ENCODE peak calls at places on chromosome 17, in nine cellular contexts. U, X, L, J, P, Y, S, I and B are unnamed samples.

GRCh38 chr17:73710095-73710592 is 65.9 kb upstream of the SDK2 start:
- DNase-seq in U (peak), X (peak), L (peak), J (peak), P (peak), Y (peak), S (peak), I (peak), B (no peak)

GRCh38 chr17:76969598-76970172 is 101.5 kb downstream of the MGAT5B start:
- DNase-seq in U (peak), X (peak), L (no peak), J (no peak), P (peak), Y (no peak), S (peak), I (no peak), B (no peak)

GRCh38 chr17:76240461-76241204 is at the start of gene RNF157:
- DNase-seq in U (peak), X (peak), L (peak), J (peak), P (peak), Y (peak), S (peak), I (peak), B (peak)

GRCh38 chr17:76996741-76997694 is 128.8 kb downstream of the MGAT5B start:
- DNase-seq in U (no peak), X (no peak), L (no peak), J (no peak), P (no peak), Y (no peak), S (no peak), I (no peak), B (peak)

GRCh38 chr17:882827-883585 is 96.6 kb downstream of the NXN start:
- DNase-seq in U (peak), X (peak), L (no peak), J (peak), P (no peak), Y (peak), S (peak), I (peak), B (no peak)

GRCh38 chr17:75874323-75875181 is 3.8 kb downstream of the TRIM47 start:
- DNase-seq in U (no peak), X (no peak), L (no peak), J (no peak), P (no peak), Y (no peak), S (no peak), I (no peak), B (no peak)

GRCh38 chr17:80835816-80836657 is 155.6 kb upstream of the CHMP6 start:
- DNase-seq in U (no peak), X (no peak), L (no peak), J (no peak), P (no peak), Y (no peak), S (no peak), I (no peak), B (no peak)

GRCh38 chr17:67063146-67063545 is 18.8 kb downstream of the CACNG1 start:
- DNase-seq in U (no peak), X (no peak), L (no peak), J (no peak), P (peak), Y (no peak), S (no peak), I (no peak), B (no peak)

GRCh38 chr17:28812980-28813377 is 29.6 kb downstream of the FAM222B start:
- DNase-seq in U (no peak), X (no peak), L (no peak), J (no peak), P (no peak), Y (no peak), S (no peak), I (no peak), B (no peak)

GRCh38 chr17:14297161-14297851 is 3.6 kb upstream of the HS3ST3B1 start:
- DNase-seq in U (no peak), X (peak), L (peak), J (peak), P (peak), Y (peak), S (peak), I (peak), B (peak)

GRCh38 chr17:75814900-75815373 is 29.3 kb downstream of the UNC13D start:
- DNase-seq in U (no peak), X (peak), L (peak), J (no peak), P (no peak), Y (no peak), S (no peak), I (no peak), B (no peak)

GRCh38 chr17:78785011-78785662 is 3.1 kb upstream of the CYTH1 start:
- DNase-seq in U (no peak), X (no peak), L (no peak), J (no peak), P (no peak), Y (no peak), S (no peak), I (peak), B (peak)

GRCh38 chr17:11150946-11151345 is 90.1 kb upstream of the SHISA6 start:
- DNase-seq in U (no peak), X (no peak), L (no peak), J (no peak), P (no peak), Y (no peak), S (no peak), I (no peak), B (no peak)

GRCh38 chr17:1724869-1725641 is 551 bp downstream of the WDR81 start:
- DNase-seq in U (no peak), X (peak), L (no peak), J (no peak), P (peak), Y (no peak), S (no peak), I (no peak), B (peak)

GRCh38 chr17:80937501-80938356 is 53.9 kb upstream of the CHMP6 start:
- DNase-seq in U (no peak), X (peak), L (no peak), J (no peak), P (no peak), Y (no peak), S (peak), I (peak), B (peak)

GRCh38 chr17:751269-752001 is 629 bp downstream of the GEMIN4 start:
- DNase-seq in U (peak), X (peak), L (peak), J (peak), P (peak), Y (no peak), S (peak), I (no peak), B (peak)

GRCh38 chr17:63136381-63137012 is 170.5 kb downstream of the TANC2 start:
- DNase-seq in U (no peak), X (no peak), L (no peak), J (no peak), P (no peak), Y (no peak), S (no peak), I (no peak), B (no peak)

GRCh38 chr17:63139356-63139755 is 173.3 kb downstream of the TANC2 start:
- DNase-seq in U (no peak), X (no peak), L (no peak), J (no peak), P (no peak), Y (no peak), S (no peak), I (no peak), B (no peak)

GRCh38 chr17:63137163-63137562 is 171.1 kb downstream of the TANC2 start:
- DNase-seq in U (no peak), X (no peak), L (no peak), J (no peak), P (no peak), Y (no peak), S (no peak), I (no peak), B (no peak)

GRCh38 chr17:63140255-63140654 is 174.2 kb downstream of the TANC2 start:
- DNase-seq in U (no peak), X (no peak), L (no peak), J (no peak), P (no peak), Y (no peak), S (peak), I (no peak), B (no peak)

GRCh38 chr17:63138713-63139112 is 172.7 kb downstream of the TANC2 start:
- DNase-seq in U (no peak), X (peak), L (no peak), J (no peak), P (no peak), Y (no peak), S (no peak), I (no peak), B (no peak)
- H3K4me3 ChIP-seq in U (no peak), X (no peak), L (no peak), J (no peak), P (no peak), Y (no peak), S (no peak), I (no peak), B (no peak)

DNA sequence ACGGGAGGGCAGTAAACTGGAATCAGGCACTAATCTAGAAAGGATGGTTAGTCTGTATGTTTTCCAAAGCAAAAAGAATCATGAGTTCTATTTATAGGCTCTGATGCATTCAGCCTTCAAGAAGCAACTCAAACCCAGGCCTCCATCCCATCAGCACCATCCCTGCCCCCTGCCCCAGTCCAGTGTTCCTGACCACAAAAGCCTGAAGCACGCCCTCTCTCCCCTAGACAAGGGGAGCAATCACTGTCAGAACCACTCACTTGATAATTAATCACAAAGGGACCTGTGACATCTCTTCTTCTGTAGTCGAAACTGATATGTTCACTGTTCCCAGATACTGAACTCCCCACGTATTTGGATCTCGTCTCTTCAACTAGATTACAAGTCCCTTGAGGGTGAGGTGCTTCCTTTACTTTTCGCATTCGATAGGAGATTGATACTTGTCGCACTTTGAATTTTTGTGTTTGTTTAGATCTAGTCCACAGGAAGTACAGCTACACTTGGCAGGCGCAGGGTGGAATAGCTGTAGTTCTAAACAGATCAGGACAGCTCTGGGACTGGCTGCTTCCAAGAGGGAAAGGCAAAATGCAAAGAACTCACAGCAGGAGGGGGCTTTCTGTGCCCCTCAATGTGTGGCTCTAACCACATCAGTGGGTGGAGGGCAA is 36.4 kb upstream of the CCDC182 start:
- DNase-seq in U (no peak), X (peak), L (no peak), J (no peak), P (no peak), Y (no peak), S (no peak), I (no peak), B (no peak)
- H3K27ac ChIP-seq in U (no peak), X (no peak), L (peak), J (peak), P (no peak), Y (no peak), S (no peak), I (no peak), B (no peak)

GRCh38 chr17:7417056-7417655 is 3.0 kb upstream of the SPEM1 start:
- DNase-seq in U (no peak), X (no peak), L (no peak), J (no peak), P (no peak), Y (no peak), S (no peak), I (no peak), B (no peak)

GRCh38 chr17:7415784-7416183 is 4.3 kb upstream of the SPEM1 start:
- DNase-seq in U (no peak), X (no peak), L (no peak), J (no peak), P (no peak), Y (no peak), S (no peak), I (no peak), B (no peak)

GRCh38 chr17:7418472-7419152 is 1.5 kb upstream of the SPEM1 start:
- DNase-seq in U (no peak), X (no peak), L (no peak), J (no peak), P (no peak), Y (no peak), S (no peak), I (no peak), B (no peak)

GRCh38 chr17:7414837-7415236 is 5.3 kb upstream of the SPEM1 start:
- DNase-seq in U (no peak), X (no peak), L (no peak), J (no peak), P (no peak), Y (no peak), S (no peak), I (no peak), B (no peak)

DNA sequence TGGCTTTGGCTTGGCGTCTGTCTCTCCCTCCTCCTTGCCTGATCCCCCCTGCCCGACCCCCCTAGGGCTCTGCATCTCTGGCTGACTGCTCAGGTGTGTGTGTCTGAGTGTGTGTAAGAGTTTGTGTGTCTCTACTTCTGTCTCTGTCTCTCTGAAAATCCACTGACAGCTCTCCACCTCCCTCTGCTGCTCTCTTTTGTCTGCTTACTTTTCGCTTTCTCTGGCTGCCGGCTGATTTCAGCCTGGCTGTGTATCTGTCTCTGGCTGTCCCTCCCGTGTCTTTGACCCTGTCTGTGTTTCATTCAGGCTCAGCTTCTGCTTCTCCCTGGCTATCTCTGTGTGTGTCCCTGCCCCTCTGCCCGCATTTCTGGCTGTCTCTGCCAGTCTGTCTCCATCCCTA is 3.8 kb upstream of the SPEM1 start:
- DNase-seq in U (no peak), X (no peak), L (no peak), J (no peak), P (no peak), Y (no peak), S (no peak), I (no peak), B (no peak)
- TF ChIP-seq CTCF in U (no peak), X (no peak), L (no peak), J (no peak), P (no peak), Y (no peak), S (no peak), I (no peak), B (no peak)

DNA sequence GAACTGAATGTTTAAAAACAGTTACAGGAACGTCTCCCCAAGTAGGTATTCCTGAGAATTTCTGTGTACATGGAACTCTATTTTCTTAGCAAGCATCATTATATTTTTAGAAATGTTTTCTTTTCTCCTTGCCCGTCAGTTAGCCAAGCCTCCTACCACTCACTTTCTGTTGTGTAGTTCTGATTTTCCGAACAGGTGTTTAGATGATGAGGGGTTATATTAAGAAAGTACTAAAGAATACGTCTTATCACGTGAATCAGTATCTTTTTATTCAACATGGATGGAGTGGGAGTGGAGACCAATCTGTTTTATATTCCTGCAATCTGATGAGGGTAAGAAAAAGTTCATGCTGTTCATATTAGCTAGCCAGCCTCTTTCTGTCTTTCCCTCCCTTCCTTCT is 29.4 kb downstream of the MSI2 start:
- DNase-seq in U (no peak), X (no peak), L (no peak), J (no peak), P (no peak), Y (no peak), S (no peak), I (no peak), B (no peak)
- H3K4me3 ChIP-seq in U (no peak), X (no peak), L (no peak), J (no peak), P (no peak), Y (no peak), S (no peak), I (no peak), B (no peak)

DNA sequence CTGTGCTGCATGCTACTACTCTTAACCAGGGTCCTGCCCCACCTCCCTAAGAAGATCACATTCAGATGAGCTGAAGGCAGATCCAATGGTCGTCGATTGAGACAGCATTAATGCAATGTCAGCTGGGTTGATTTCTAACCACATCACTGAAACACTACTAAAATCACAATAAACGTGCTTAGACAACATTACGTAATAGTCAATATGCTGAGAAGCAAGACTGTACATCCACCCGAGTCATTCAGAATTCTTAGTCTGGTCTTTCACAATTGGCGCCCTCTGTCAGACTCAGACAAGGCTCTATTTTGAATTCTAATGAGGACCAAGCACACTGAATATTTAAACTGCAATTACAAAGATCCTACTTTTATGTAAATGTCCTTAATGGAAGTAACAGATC is 205.2 kb downstream of the STX8 start:
- DNase-seq in U (no peak), X (peak), L (peak), J (no peak), P (no peak), Y (no peak), S (no peak), I (no peak), B (no peak)
- H3K27ac ChIP-seq in U (no peak), X (peak), L (peak), J (peak), P (no peak), Y (peak), S (no peak), I (peak), B (no peak)

GRCh38 chr17:38919316-38920078 is 5.9 kb upstream of the LASP1NB start:
- DNase-seq in U (peak), X (no peak), L (no peak), J (no peak), P (no peak), Y (no peak), S (no peak), I (no peak), B (peak)

GRCh38 chr17:38920374-38921291 is 4.8 kb upstream of the LASP1NB start:
- DNase-seq in U (peak), X (no peak), L (no peak), J (no peak), P (no peak), Y (no peak), S (no peak), I (no peak), B (peak)

GRCh38 chr17:38925263-38925995 is at the start of gene LASP1NB:
- DNase-seq in U (peak), X (peak), L (no peak), J (no peak), P (peak), Y (peak), S (no peak), I (no peak), B (peak)

GRCh38 chr17:38921756-38922411 is 3.5 kb upstream of the LASP1NB start:
- DNase-seq in U (peak), X (no peak), L (no peak), J (no peak), P (peak), Y (no peak), S (no peak), I (no peak), B (no peak)

GRCh38 chr17:38922538-38923291 is 2.7 kb upstream of the LASP1NB start:
- DNase-seq in U (peak), X (peak), L (no peak), J (no peak), P (peak), Y (peak), S (peak), I (peak), B (peak)
- TF ChIP-seq CTCF in U (no peak), X (no peak), L (no peak), J (peak), P (peak), Y (peak), S (no peak), I (no peak), B (no peak)

DNA sequence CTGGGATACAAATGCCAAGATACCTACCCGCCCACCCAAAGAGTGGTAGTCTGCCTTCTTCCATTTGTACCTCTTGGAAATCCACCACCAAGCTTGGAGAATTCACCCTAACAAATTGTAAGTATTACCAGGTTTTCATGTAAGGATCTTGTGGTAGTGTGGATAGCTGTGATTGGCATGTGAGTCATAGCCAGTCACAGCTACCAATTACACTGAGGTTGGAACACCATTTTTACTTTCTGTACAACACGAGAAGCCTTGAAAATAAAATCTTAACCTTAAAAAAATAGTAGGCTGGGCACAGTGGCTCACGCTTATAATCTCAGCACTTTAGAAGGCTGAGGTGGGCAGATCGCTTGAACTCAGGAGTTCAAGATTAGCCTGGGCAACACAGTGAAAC is 18.5 kb upstream of the SLC35G3 start:
- DNase-seq in U (no peak), X (no peak), L (no peak), J (no peak), P (no peak), Y (no peak), S (no peak), I (no peak), B (no peak)
- H3K4me3 ChIP-seq in U (no peak), X (no peak), L (no peak), J (no peak), P (no peak), Y (no peak), S (no peak), I (no peak), B (no peak)